ENCODE peak calls at places on chromosomes 1 and 21, in eight cellular contexts. E is astrocyte of the spinal cord; U is NCI-H446 treated with DMSO at 0.1 percent for 48 hours; B is germinal center; Q is T-helper 22 cell; R is endothelial cell; D is CD8-positive, alpha-beta T cell; H is breast epithelium. F is an unnamed sample.
A peak's percentile ranks its signal among the peaks of the same experiment; 100 is the strongest.

GRCh38 chr1:219239518-219239917 is 65.8 kb downstream of the LYPLAL1 start:
- DNase-seq in E (no peak), U (no peak), B (no peak), Q (no peak), R (no peak), D (no peak), H (no peak), F (no peak)

GRCh38 chr1:21520899-21521716 is 11.9 kb downstream of the ALPL start:
- DNase-seq in E (peak; percentile 50), U (peak; percentile 72), B (no peak), Q (no peak), R (no peak), D (no peak), H (no peak), F (no peak)

GRCh38 chr1:1286313-1287261 is 6.4 kb downstream of the SCNN1D start:
- DNase-seq in E (no peak), U (no peak), B (no peak), Q (no peak), R (no peak), D (no peak), H (no peak), F (no peak)

GRCh38 chr1:23473037-23473800 is 10.8 kb downstream of the ASAP3 start:
- DNase-seq in E (peak; percentile 32), U (no peak), B (no peak), Q (no peak), R (no peak), D (no peak), H (no peak), F (no peak)

GRCh38 chr1:204685236-204686006 is at the start of gene LRRN2:
- DNase-seq in E (no peak), U (peak; percentile 51), B (no peak), Q (no peak), R (peak; percentile 34), D (no peak), H (no peak), F (no peak)

GRCh38 chr21:32565856-32566465 is 19.4 kb downstream of the TCP10L start:
- DNase-seq in E (peak; percentile 55), U (no peak), B (no peak), Q (no peak), R (no peak), D (no peak), H (no peak), F (no peak)

GRCh38 chr1:77281491-77282186 is at the start of gene AK5:
- DNase-seq in E (peak; percentile 38), U (no peak), B (peak; percentile 42), Q (peak; percentile 0), R (peak; percentile 42), D (peak; percentile 13), H (no peak), F (no peak)

GRCh38 chr1:204706838-204707509 is 21.4 kb upstream of the LRRN2 start:
- DNase-seq in E (no peak), U (no peak), B (no peak), Q (no peak), R (peak; percentile 29), D (no peak), H (no peak), F (no peak)

GRCh38 chr1:234716907-234717375 is 107.0 kb upstream of the IRF2BP2 start:
- DNase-seq in E (no peak), U (no peak), B (no peak), Q (no peak), R (no peak), D (no peak), H (no peak), F (no peak)

GRCh38 chr21:34916446-34916845 is 132.7 kb downstream of the RUNX1 start:
- DNase-seq in E (no peak), U (no peak), B (no peak), Q (no peak), R (no peak), D (no peak), H (no peak), F (no peak)

GRCh38 chr1:160884579-160884978 is 401 bp downstream of the ITLN1 start:
- DNase-seq in E (no peak), U (no peak), B (no peak), Q (no peak), R (no peak), D (no peak), H (no peak), F (no peak)

GRCh38 chr1:203537806-203538464 is 44.0 kb downstream of the OPTC start:
- DNase-seq in E (no peak), U (no peak), B (no peak), Q (no peak), R (no peak), D (peak; percentile 2), H (no peak), F (no peak)

GRCh38 chr1:81305997-81306452 is 494.7 kb upstream of the ADGRL2 start:
- DNase-seq in E (peak; percentile 63), U (peak; percentile 19), B (no peak), Q (no peak), R (no peak), D (no peak), H (no peak), F (peak; percentile 64)

GRCh38 chr1:209823143-209824041 is 4.4 kb upstream of the UTP25 start:
- DNase-seq in E (peak; percentile 79), U (peak; percentile 47), B (peak; percentile 50), Q (no peak), R (no peak), D (no peak), H (no peak), F (no peak)

GRCh38 chr1:207952617-207953542 is 42.0 kb upstream of the CD34 start:
- DNase-seq in E (no peak), U (no peak), B (no peak), Q (no peak), R (no peak), D (no peak), H (no peak), F (no peak)

GRCh38 chr1:55060133-55060999 is 21.0 kb downstream of the PCSK9 start:
- DNase-seq in E (peak; percentile 59), U (no peak), B (no peak), Q (no peak), R (no peak), D (no peak), H (no peak), F (no peak)

GRCh38 chr1:153678519-153679336 is at the start of gene NPR1:
- DNase-seq in E (no peak), U (no peak), B (peak; percentile 45), Q (no peak), R (peak; percentile 49), D (no peak), H (no peak), F (no peak)

GRCh38 chr1:108643492-108644333 is 17.2 kb downstream of the HENMT1 start:
- DNase-seq in E (peak; percentile 80), U (peak; percentile 56), B (peak; percentile 46), Q (no peak), R (no peak), D (peak; percentile 27), H (peak; percentile 54), F (peak; percentile 26)

GRCh38 chr1:225447649-225448048 is 19.8 kb upstream of the LBR start:
- DNase-seq in E (peak; percentile 53), U (no peak), B (no peak), Q (no peak), R (no peak), D (no peak), H (no peak), F (no peak)

GRCh38 chr21:45309069-45309521 is 21.4 kb upstream of the POFUT2 start:
- DNase-seq in E (peak; percentile 75), U (no peak), B (no peak), Q (no peak), R (peak; percentile 88), D (no peak), H (no peak), F (no peak)

GRCh38 chr1:162398999-162399580 is 12.8 kb downstream of the SH2D1B start:
- DNase-seq in E (no peak), U (no peak), B (no peak), Q (no peak), R (no peak), D (no peak), H (no peak), F (no peak)

GRCh38 chr1:223242971-223243370 is 99.9 kb upstream of the TLR5 start:
- DNase-seq in E (no peak), U (no peak), B (no peak), Q (no peak), R (no peak), D (no peak), H (no peak), F (no peak)

GRCh38 chr21:42757826-42758655 is 104.6 kb downstream of the PDE9A start:
- DNase-seq in E (no peak), U (no peak), B (no peak), Q (no peak), R (no peak), D (no peak), H (no peak), F (no peak)

GRCh38 chr1:152167835-152168534 is 9.0 kb upstream of the RPTN start:
- DNase-seq in E (peak; percentile 76), U (no peak), B (no peak), Q (no peak), R (no peak), D (no peak), H (peak; percentile 68), F (no peak)

GRCh38 chr1:59543211-59543668 is 246.3 kb downstream of the FGGY start:
- DNase-seq in E (no peak), U (no peak), B (no peak), Q (no peak), R (no peak), D (no peak), H (no peak), F (no peak)

GRCh38 chr1:41657101-41657500 is 172.6 kb upstream of the EDN2 start:
- DNase-seq in E (no peak), U (no peak), B (no peak), Q (no peak), R (no peak), D (no peak), H (no peak), F (no peak)

GRCh38 chr1:152860129-152860528 is 333 bp downstream of the LCE7A start:
- DNase-seq in E (no peak), U (no peak), B (no peak), Q (no peak), R (no peak), D (no peak), H (no peak), F (no peak)

GRCh38 chr1:201750934-201751333 is 78.0 kb upstream of the IPO9 start:
- DNase-seq in E (peak; percentile 69), U (no peak), B (no peak), Q (no peak), R (no peak), D (no peak), H (no peak), F (no peak)

GRCh38 chr21:31233711-31234110 is 110.3 kb downstream of the TIAM1 start:
- DNase-seq in E (no peak), U (peak; percentile 15), B (no peak), Q (no peak), R (no peak), D (no peak), H (no peak), F (no peak)

GRCh38 chr21:34517039-34517438 is 5.0 kb upstream of the KCNE1 start:
- DNase-seq in E (no peak), U (no peak), B (no peak), Q (no peak), R (no peak), D (no peak), H (no peak), F (no peak)

GRCh38 chr1:113192242-113192641 is 119.2 kb downstream of the LRIG2 start:
- DNase-seq in E (no peak), U (no peak), B (peak; percentile 46), Q (no peak), R (no peak), D (no peak), H (no peak), F (no peak)

GRCh38 chr1:194076646-194077045 is 890.2 kb upstream of the B3GALT2 start:
- DNase-seq in E (peak; percentile 80), U (no peak), B (no peak), Q (no peak), R (no peak), D (no peak), H (no peak), F (no peak)

GRCh38 chr1:234874291-234875288 is 254.0 kb downstream of the TOMM20 start:
- DNase-seq in E (no peak), U (no peak), B (no peak), Q (no peak), R (no peak), D (no peak), H (no peak), F (no peak)

GRCh38 chr1:31397360-31398095 is 15.5 kb upstream of the SERINC2 start:
- DNase-seq in E (no peak), U (no peak), B (no peak), Q (no peak), R (no peak), D (no peak), H (no peak), F (no peak)

F was measured in NCI-H1417 treated with DMSO at 0.1 percent for 48 hours.